ENCODE peak calls at places on chromosomes 7 and 10, in four cellular contexts. X is GM23338, S is GM12878, R is K562. B is an unnamed sample.

GRCh38 chr10:75542902-75543301 is 111.5 kb downstream of the LRMDA start:
- DNase-seq in R (no peak), X (peak), S (no peak), B (no peak)

GRCh38 chr10:133264455-133264854 is 12.2 kb downstream of the ADAM8 start:
- DNase-seq in R (no peak), S (no peak), X (no peak), B (no peak)

GRCh38 chr10:43084812-43085211 is 7.9 kb downstream of the RET start:
- DNase-seq in X (no peak), R (no peak), S (no peak), B (no peak)

GRCh38 chr10:50928190-50928552 is 42.7 kb upstream of the A1CF start:
- DNase-seq in S (no peak), X (no peak), R (no peak), B (no peak)

GRCh38 chr10:3530346-3531096 is 254.5 kb downstream of the KLF6 start:
- DNase-seq in X (no peak), R (no peak), S (no peak), B (no peak)

GRCh38 chr10:103502849-103503660 is 9.6 kb downstream of the NEURL1 start:
- DNase-seq in R (no peak), S (no peak), X (no peak), B (no peak)

GRCh38 chr7:158276414-158277218 is 311.0 kb downstream of the PTPRN2 start:
- DNase-seq in X (no peak), S (no peak), R (no peak), B (peak)

GRCh38 chr7:135905355-135905754 is 71.8 kb downstream of the MTPN start:
- DNase-seq in S (no peak), X (no peak), R (no peak), B (no peak)

GRCh38 chr7:45324683-45325237 is 167.2 kb downstream of the RAMP3 start:
- DNase-seq in X (no peak), R (no peak), S (no peak), B (no peak)

GRCh38 chr10:6211341-6212265 is 8.9 kb downstream of the PFKFB3 start:
- DNase-seq in X (peak), R (no peak), S (no peak), B (no peak)

GRCh38 chr7:12210179-12211053 is 678 bp upstream of the TMEM106B start:
- DNase-seq in X (peak), S (no peak), R (peak), B (no peak)

GRCh38 chr7:12518920-12519681 is 51.4 kb upstream of the SCIN start:
- DNase-seq in R (peak), X (peak), S (no peak), B (peak)

GRCh38 chr7:106959753-106960152 is 84.8 kb upstream of the PRKAR2B start:
- DNase-seq in S (no peak), R (peak), X (peak), B (peak)

GRCh38 chr10:119364941-119365340 is 157.6 kb downstream of the GRK5 start:
- DNase-seq in R (no peak), S (no peak), X (no peak), B (no peak)

GRCh38 chr10:34768261-34768971 is 46.7 kb downstream of the PARD3 start:
- DNase-seq in S (no peak), X (no peak), R (no peak), B (no peak)
- TF ChIP-seq CREB1 in S (no peak), X (no peak), R (no peak), B (no peak)

GRCh38 chr10:117860823-117861222 is 185.9 kb downstream of the RAB11FIP2 start:
- DNase-seq in X (peak), R (peak), S (no peak), B (no peak)
- TF ChIP-seq CREB1 in X (no peak), R (no peak), S (no peak), B (no peak)

GRCh38 chr10:129707406-129708388 is 240.7 kb downstream of the MGMT start:
- DNase-seq in R (no peak), X (no peak), S (no peak), B (no peak)
- TF ChIP-seq CREB1 in R (no peak), X (no peak), S (no peak), B (no peak)

GRCh38 chr7:155412416-155413253 is 45.3 kb upstream of the EN2 start:
- DNase-seq in S (no peak), X (peak), R (peak), B (peak)
- TF ChIP-seq CREB1 in S (no peak), X (no peak), R (no peak), B (no peak)

GRCh38 chr10:112843623-112844022 is 106.4 kb upstream of the TCF7L2 start:
- DNase-seq in S (no peak), X (no peak), R (peak), B (no peak)

GRCh38 chr10:112839928-112840654 is 110.0 kb upstream of the TCF7L2 start:
- DNase-seq in S (no peak), R (no peak), X (no peak), B (no peak)

GRCh38 chr10:112844681-112845080 is 105.4 kb upstream of the TCF7L2 start:
- DNase-seq in S (no peak), X (no peak), R (no peak), B (no peak)

GRCh38 chr10:112845145-112845544 is 104.9 kb upstream of the TCF7L2 start:
- DNase-seq in R (no peak), X (no peak), S (no peak), B (no peak)

GRCh38 chr10:112842832-112843360 is 107.2 kb upstream of the TCF7L2 start:
- DNase-seq in S (peak), X (no peak), R (peak), B (no peak)
- TF ChIP-seq CREB1 in S (no peak), X (no peak), R (no peak), B (no peak)

DNA sequence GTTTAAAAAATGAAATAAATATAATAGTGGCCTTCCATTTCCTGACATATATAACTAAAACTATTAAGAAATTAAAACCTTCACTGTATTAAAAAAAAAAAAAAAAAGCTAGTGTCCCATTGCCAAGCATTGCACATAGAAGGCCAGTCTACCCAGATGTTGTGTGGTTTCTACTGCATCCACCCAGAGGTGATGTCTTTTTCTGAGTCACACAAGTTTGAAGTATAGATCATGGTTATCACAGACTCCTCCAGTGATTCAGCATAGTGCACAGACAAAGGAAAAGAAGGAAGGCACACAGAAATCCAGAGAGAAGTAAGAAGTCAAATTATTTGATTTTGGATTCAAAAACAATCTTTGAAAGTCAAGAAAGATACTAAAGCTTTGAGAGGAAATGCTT is 429.0 kb downstream of the ETV1 start:
- DNase-seq in X (no peak), S (no peak), R (no peak), B (no peak)
- TF ChIP-seq CREB1 in X (no peak), S (no peak), R (no peak), B (no peak)

GRCh38 chr10:60604356-60604755 is 173.9 kb upstream of the CDK1 start:
- DNase-seq in R (no peak), S (no peak), X (peak), B (no peak)
- TF ChIP-seq CREB1 in R (no peak), S (no peak), X (no peak), B (no peak)

DNA sequence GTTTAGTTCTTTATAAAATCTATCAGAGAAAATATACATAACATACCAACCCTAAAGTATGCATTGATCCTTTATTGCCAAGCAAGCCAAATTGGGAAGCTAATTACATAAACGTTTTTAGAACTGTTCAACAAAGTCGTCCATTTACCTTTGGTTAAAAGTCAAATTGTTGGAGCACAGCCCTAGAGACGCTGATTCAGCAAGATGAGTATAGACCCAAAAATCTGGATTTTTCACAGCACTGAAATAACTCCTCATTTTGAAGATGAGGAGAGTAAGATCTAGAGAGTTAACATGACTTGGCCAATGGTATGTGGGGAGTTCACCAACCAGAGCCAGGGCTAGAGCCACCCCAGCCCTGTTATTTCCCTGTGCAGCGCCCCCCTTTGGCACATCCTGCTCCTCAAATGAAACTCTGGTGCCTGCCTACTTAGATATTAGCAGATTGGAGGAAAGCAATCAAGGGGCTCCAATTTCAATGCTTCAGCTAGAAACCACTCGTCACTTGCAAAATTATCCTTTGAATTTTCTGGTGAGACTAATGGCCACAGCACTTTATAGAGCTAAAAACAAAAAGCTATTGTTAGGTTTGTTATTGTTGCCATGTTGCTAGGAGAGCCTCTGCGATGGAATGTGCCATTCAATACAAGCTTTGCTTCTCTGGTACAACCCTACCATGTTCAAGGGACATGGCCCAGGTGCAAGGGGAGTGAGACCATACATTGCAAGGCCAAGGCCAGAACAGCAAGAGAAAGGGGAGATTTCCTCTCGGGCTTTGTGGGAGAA is 132.6 kb upstream of the ZEB1 start:
- DNase-seq in S (no peak), R (no peak), X (peak), B (peak)
- TF ChIP-seq CREB1 in S (no peak), R (no peak), X (no peak), B (no peak)

DNA sequence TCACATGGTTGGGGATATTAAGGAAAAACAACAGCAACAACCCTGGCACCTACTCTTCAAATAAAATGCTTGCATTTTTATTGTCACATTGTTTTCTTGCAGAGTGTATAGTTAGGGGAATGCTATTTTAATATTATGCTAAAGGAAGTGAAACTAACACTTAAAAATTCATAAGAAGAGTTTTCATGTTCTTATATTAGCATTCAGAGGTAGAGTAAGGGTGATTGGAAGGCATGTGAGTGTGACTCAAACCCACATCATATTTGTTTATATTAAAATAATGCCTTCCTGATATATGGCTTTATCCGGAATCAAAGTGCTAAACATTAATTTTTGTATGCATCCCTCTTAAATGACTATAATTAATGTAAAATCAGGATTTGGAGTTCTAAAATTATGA is 59.8 kb upstream of the TES start:
- DNase-seq in X (no peak), R (no peak), S (no peak), B (no peak)
- TF ChIP-seq CREB1 in X (no peak), R (no peak), S (no peak), B (no peak)

GRCh38 chr10:78371118-78371517 is 337.5 kb downstream of the RPS24 start:
- DNase-seq in R (no peak), X (no peak), S (no peak), B (no peak)
- TF ChIP-seq CREB1 in R (no peak), X (no peak), S (no peak), B (no peak)